ENCODE peak calls at places on chromosomes 11 and 22, in six cellular contexts. I is HT-29; F is activated CD4-positive, alpha-beta T cell treated with anti-CD3 and anti-CD28 coated beads for 48 hours; C is amygdala; Q is NCI-H446; R is Caco-2. B is an unnamed sample.

GRCh38 chr11:36123353-36124220 is 165.6 kb downstream of the COMMD9 start:
- DNase-seq in I (no peak), F (no peak), C (no peak), Q (no peak), R (no peak), B (no peak)

GRCh38 chr11:96464695-96465307 is 75.0 kb downstream of the JRKL start:
- DNase-seq in I (peak; percentile 71), F (peak; percentile 4), C (no peak), Q (peak; percentile 8), R (no peak), B (no peak)

GRCh38 chr11:2289350-2289749 is 12.4 kb downstream of the C11orf21 start:
- DNase-seq in I (no peak), F (no peak), C (no peak), Q (no peak), R (no peak), B (peak; percentile 1)

GRCh38 chr22:47781427-47782111 is 1019.1 kb downstream of the TBC1D22A start:
- DNase-seq in I (no peak), F (no peak), C (no peak), Q (no peak), R (no peak), B (no peak)

GRCh38 chr22:46995501-46996360 is 233.3 kb downstream of the TBC1D22A start:
- DNase-seq in I (no peak), F (no peak), C (no peak), Q (no peak), R (no peak), B (no peak)

GRCh38 chr11:45169310-45170072 is 23.1 kb downstream of the PRDM11 start:
- DNase-seq in I (no peak), F (no peak), C (no peak), Q (no peak), R (no peak), B (no peak)

GRCh38 chr22:38415561-38416321 is 39.3 kb downstream of the KCNJ4 start:
- DNase-seq in I (no peak), F (no peak), C (no peak), Q (no peak), R (peak; percentile 30), B (no peak)

GRCh38 chr22:19115628-19116027 is 6.6 kb downstream of the DGCR2 start:
- DNase-seq in I (peak; percentile 38), F (no peak), C (no peak), Q (no peak), R (no peak), B (no peak)

GRCh38 chr11:6843670-6844069 is 1.8 kb upstream of the OR10A5 start:
- DNase-seq in I (no peak), F (no peak), C (no peak), Q (no peak), R (no peak), B (no peak)

GRCh38 chr11:292211-293121 is 3.5 kb downstream of the PGGHG start:
- DNase-seq in I (no peak), F (no peak), C (no peak), Q (no peak), R (no peak), B (no peak)

GRCh38 chr22:43346521-43346929 is 3.4 kb upstream of the SCUBE1 start:
- DNase-seq in I (peak; percentile 54), F (peak; percentile 76), C (no peak), Q (no peak), R (peak; percentile 58), B (peak; percentile 75)

GRCh38 chr22:27962268-27963191 is 43.5 kb upstream of the PITPNB start:
- DNase-seq in I (no peak), F (no peak), C (no peak), Q (no peak), R (no peak), B (no peak)

GRCh38 chr11:34148504-34149165 is 43.2 kb downstream of the NAT10 start:
- DNase-seq in I (no peak), F (no peak), C (no peak), Q (no peak), R (no peak), B (no peak)

GRCh38 chr11:134498326-134499139 is 86.5 kb upstream of the B3GAT1 start:
- DNase-seq in I (no peak), F (no peak), C (no peak), Q (no peak), R (peak; percentile 22), B (peak; percentile 0)

GRCh38 chr11:77147668-77148321 is 19.7 kb downstream of the MYO7A start:
- DNase-seq in I (peak; percentile 20), F (peak; percentile 25), C (no peak), Q (no peak), R (no peak), B (peak; percentile 47)

GRCh38 chr22:21590809-21591641 is 23.5 kb downstream of the UBE2L3 start:
- DNase-seq in I (no peak), F (no peak), C (no peak), Q (no peak), R (no peak), B (no peak)

GRCh38 chr11:118054712-118055640 is 21.9 kb upstream of the TMPRSS4 start:
- DNase-seq in I (no peak), F (no peak), C (no peak), Q (no peak), R (peak; percentile 17), B (no peak)

GRCh38 chr11:78514922-78515502 is 59.7 kb downstream of the NARS2 start:
- DNase-seq in I (no peak), F (no peak), C (no peak), Q (no peak), R (no peak), B (no peak)

GRCh38 chr11:65576232-65576866 is 496 bp downstream of the EHBP1L1 start:
- DNase-seq in I (no peak), F (peak; percentile 41), C (no peak), Q (no peak), R (no peak), B (peak; percentile 17)

GRCh38 chr11:102172127-102172848 is 62.0 kb downstream of the YAP1 start:
- DNase-seq in I (no peak), F (no peak), C (no peak), Q (no peak), R (no peak), B (no peak)

GRCh38 chr11:29957406-29957805 is 59.4 kb downstream of the KCNA4 start:
- DNase-seq in I (no peak), F (no peak), C (no peak), Q (no peak), R (no peak), B (no peak)

GRCh38 chr11:127002669-127003259 is 2.2 kb upstream of the KIRREL3 start:
- DNase-seq in I (no peak), F (no peak), C (no peak), Q (no peak), R (no peak), B (no peak)

GRCh38 chr22:28955817-28956216 is 72.4 kb downstream of the ZNRF3 start:
- DNase-seq in I (no peak), F (peak; percentile 87), C (no peak), Q (no peak), R (no peak), B (peak; percentile 92)

GRCh38 chr22:32579533-32580220 is 105.1 kb downstream of the FBXO7 start:
- DNase-seq in I (no peak), F (no peak), C (no peak), Q (no peak), R (no peak), B (no peak)

B was measured in activated CD4-positive, alpha-beta memory T cell treated with anti-CD3 and anti-CD28 coated beads for 36 hours.